ENCODE peak calls at places on chromosome 19, in eight cellular contexts. Y is right lobe of liver; T is NT2/D1; A is CD8-positive, alpha-beta memory T cell; K is neural progenitor cell; D is psoas muscle; H is body of pancreas; S is left ventricle myocardium inferior. O is an unnamed sample.

GRCh38 chr19:11781295-11782057 is 14.7 kb downstream of the ZNF441 start:
- DNase-seq in Y (no peak), K (no peak), D (no peak), H (no peak), T (no peak), S (no peak), A (no peak), O (no peak)

GRCh38 chr19:58393725-58394033 is 1.8 kb upstream of the RNF225 start:
- DNase-seq in A (no peak), K (no peak), D (no peak), T (no peak), Y (no peak), S (no peak), H (no peak), O (no peak)

GRCh38 chr19:6828698-6829633 is 56.5 kb downstream of the VAV1 start:
- DNase-seq in T (peak; percentile 13), S (no peak), Y (no peak), K (no peak), A (no peak), D (no peak), H (peak; percentile 7), O (peak; percentile 15)

GRCh38 chr19:17718988-17719711 is at the start of gene MAP1S:
- DNase-seq in D (peak; percentile 75), H (peak; percentile 67), T (peak; percentile 71), Y (peak; percentile 72), K (peak; percentile 96), A (peak; percentile 46), S (peak; percentile 64), O (peak; percentile 82)

GRCh38 chr19:1171755-1172352 is 2.2 kb downstream of the SBNO2 start:
- DNase-seq in D (peak; percentile 50), S (no peak), K (peak; percentile 57), H (peak; percentile 32), A (no peak), Y (no peak), T (no peak), O (no peak)

GRCh38 chr19:10219678-10220077 is 11.5 kb downstream of the S1PR2 start:
- DNase-seq in D (no peak), H (no peak), T (peak; percentile 72), A (peak; percentile 32), S (no peak), K (peak; percentile 26), Y (no peak), O (peak; percentile 43)

GRCh38 chr19:53068199-53068598 is 23.7 kb downstream of the ERVV-2 start:
- DNase-seq in S (no peak), H (no peak), Y (no peak), K (no peak), A (no peak), T (no peak), D (no peak), O (no peak)

GRCh38 chr19:6481541-6482342 is at the start of gene DENND1C:
- DNase-seq in H (peak; percentile 43), S (no peak), A (peak; percentile 60), D (no peak), Y (no peak), K (peak; percentile 70), T (no peak), O (no peak)

GRCh38 chr19:1847684-1848398 is 442 bp downstream of the REXO1 start:
- DNase-seq in T (no peak), H (no peak), Y (peak; percentile 60), D (no peak), S (no peak), K (peak; percentile 72), A (no peak), O (peak; percentile 59)

GRCh38 chr19:6278740-6279619 is 795 bp downstream of the MLLT1 start:
- DNase-seq in K (no peak), Y (peak; percentile 56), H (no peak), A (no peak), T (no peak), S (no peak), D (peak; percentile 65), O (no peak)

GRCh38 chr19:11624064-11624463 is 26.8 kb downstream of the ZNF627 start:
- DNase-seq in D (no peak), H (no peak), Y (no peak), S (no peak), T (no peak), K (no peak), A (no peak), O (peak; percentile 34)

GRCh38 chr19:19514881-19515763 is at the start of gene TSSK6:
- DNase-seq in Y (no peak), H (no peak), K (no peak), S (no peak), A (no peak), T (no peak), D (peak; percentile 70), O (no peak)

GRCh38 chr19:43774103-43774939 is 6.5 kb downstream of the KCNN4 start:
- DNase-seq in Y (peak; percentile 70), D (peak; percentile 79), S (peak; percentile 68), T (no peak), K (peak; percentile 85), H (peak; percentile 73), A (no peak), O (no peak)

GRCh38 chr19:1173160-1173844 is 766 bp downstream of the SBNO2 start:
- DNase-seq in H (no peak), Y (peak; percentile 68), K (peak; percentile 46), T (no peak), D (peak; percentile 69), S (no peak), A (no peak), O (no peak)

GRCh38 chr19:19866599-19867248 is 1.0 kb downstream of the ZNF253 start:
- DNase-seq in Y (no peak), H (peak; percentile 17), T (peak; percentile 66), K (peak; percentile 83), A (peak; percentile 54), D (peak; percentile 51), S (no peak), O (no peak)

GRCh38 chr19:2180881-2181617 is 17.3 kb downstream of the DOT1L start:
- DNase-seq in H (no peak), S (no peak), D (no peak), A (no peak), Y (no peak), T (no peak), K (no peak), O (no peak)

GRCh38 chr19:48629599-48630288 is 7.4 kb downstream of the DBP start:
- DNase-seq in S (peak; percentile 54), H (no peak), T (peak; percentile 74), K (peak; percentile 95), D (peak; percentile 77), A (no peak), Y (peak; percentile 72), O (no peak)

GRCh38 chr19:44585371-44586141 is 27.8 kb upstream of the IGSF23 start:
- DNase-seq in Y (peak; percentile 43), H (no peak), T (no peak), A (no peak), K (no peak), S (no peak), D (no peak), O (peak; percentile 34)

GRCh38 chr19:44788971-44789370 is 11.3 kb downstream of the CBLC start:
- DNase-seq in A (no peak), D (no peak), S (no peak), K (no peak), T (no peak), H (no peak), Y (no peak), O (no peak)

GRCh38 chr19:47035495-47036232 is 12.8 kb downstream of the TMEM160 start:
- DNase-seq in H (peak; percentile 91), K (peak; percentile 87), T (peak; percentile 49), Y (peak; percentile 85), D (peak; percentile 92), A (peak; percentile 92), S (peak; percentile 84), O (peak; percentile 87)

GRCh38 chr19:47035127-47035494 is 13.3 kb downstream of the TMEM160 start:
- DNase-seq in A (no peak), Y (no peak), D (no peak), H (no peak), S (no peak), T (no peak), K (peak; percentile 86), O (no peak)

GRCh38 chr19:47028372-47028672 is 8.7 kb downstream of the NPAS1 start:
- DNase-seq in S (no peak), D (no peak), T (no peak), K (peak; percentile 64), H (no peak), Y (no peak), A (no peak), O (no peak)

GRCh38 chr19:47036233-47036651 is 12.2 kb downstream of the TMEM160 start:
- DNase-seq in H (peak; percentile 55), Y (no peak), S (no peak), A (no peak), T (no peak), K (peak; percentile 42), D (no peak), O (no peak)

GRCh38 chr19:47032171-47032811 is 12.7 kb downstream of the NPAS1 start:
- DNase-seq in T (no peak), D (no peak), A (peak; percentile 55), S (no peak), Y (no peak), K (peak; percentile 71), H (peak; percentile 70), O (peak; percentile 35)
- H3K4me3 ChIP-seq in T (no peak overlapping the region), D (no peak overlapping the region), A (no peak overlapping the region), S (no peak overlapping the region), Y (no peak overlapping the region), K (no peak overlapping the region), H (no peak overlapping the region), O (no peak overlapping the region)

GRCh38 chr19:33287438-33287837 is 14.9 kb downstream of the CEBPA start:
- DNase-seq in H (no peak), S (no peak), Y (no peak), T (no peak), A (no peak), K (no peak), D (no peak), O (no peak)
- H3K27me3 ChIP-seq in H (no peaks in the 10 kb centered on the region), S (peaks cover 70% of the 10 kb centered on the region), Y (no peaks in the 10 kb centered on the region), T (no peaks in the 10 kb centered on the region), A (no peaks in the 10 kb centered on the region), K (no peaks in the 10 kb centered on the region), D (no peaks in the 10 kb centered on the region), O (no peaks in the 10 kb centered on the region)

DNA sequence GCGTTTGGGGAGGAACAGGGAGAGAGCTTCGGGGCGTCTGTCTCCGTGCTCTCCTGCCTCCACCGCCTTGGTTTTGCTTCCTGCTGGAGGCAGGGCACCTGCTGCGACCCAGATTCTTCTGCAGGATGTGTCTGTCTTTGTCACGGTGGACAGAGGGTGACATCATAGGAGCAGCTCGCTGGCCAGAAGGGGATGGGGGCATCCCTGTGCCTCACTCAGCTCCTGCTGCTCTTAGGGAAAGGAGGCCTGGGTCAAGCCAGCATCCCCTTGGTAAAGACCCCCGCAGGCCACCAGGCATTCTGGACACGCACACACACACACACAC is 16.1 kb upstream of the NPAS1 start:
- DNase-seq in S (no peak), Y (no peak), D (no peak), A (no peak), H (no peak), K (no peak), T (no peak), O (no peak)
- H3K4me3 ChIP-seq in S (peak overlapping the region; percentile 49), Y (no peak overlapping the region), D (no peak overlapping the region), A (no peak overlapping the region), H (no peak overlapping the region), K (no peak overlapping the region), T (no peak overlapping the region), O (no peak overlapping the region)

DNA sequence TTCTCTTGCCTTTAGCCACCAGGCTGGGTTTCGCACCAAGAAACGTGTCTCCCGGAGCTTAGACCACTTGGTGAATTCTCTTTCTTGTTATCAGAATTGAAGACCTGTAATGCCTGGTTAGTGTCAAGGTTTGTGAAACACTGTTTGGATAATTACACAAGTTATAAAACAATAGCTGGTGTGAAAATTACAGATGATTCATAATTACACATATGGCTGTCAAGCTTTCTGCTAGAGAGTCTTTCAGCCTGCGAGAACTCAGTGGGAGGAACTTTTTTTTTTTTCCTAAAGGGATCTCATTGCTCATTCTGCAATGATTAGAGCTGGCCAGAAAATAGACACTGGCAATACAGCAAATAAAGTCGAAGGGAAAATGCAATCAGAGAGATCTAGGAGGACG is 13.4 kb upstream of the KLK4 start:
- DNase-seq in H (no peak), A (no peak), Y (no peak), S (no peak), D (no peak), K (no peak), T (no peak), O (no peak)
- H3K27me3 ChIP-seq in H (peaks cover 12% of the 10 kb centered on the region), A (peaks cover 7% of the 10 kb centered on the region), Y (no peaks in the 10 kb centered on the region), S (peaks cover 89% of the 10 kb centered on the region), D (no peaks in the 10 kb centered on the region), K (peaks cover 64% of the 10 kb centered on the region), T (peaks cover 15% of the 10 kb centered on the region), O (peaks cover 24% of the 10 kb centered on the region)

O was measured in MG63.